ENCODE peak calls at places on chromosome X, in four cellular contexts. H, C, D and Y are unnamed samples. For H3K9me3, the result is how much of the 10 kb centered on the place peaks cover.

GRCh38 chrX:135000516-135000915 is 9.7 kb downstream of the SMIM10 start:
- DNase-seq in H (no peak), C (no peak), D (no peak), Y (no peak)

GRCh38 chrX:77668391-77669237 is 117.4 kb downstream of the ATRX start:
- DNase-seq in H (no peak), C (no peak), D (no peak), Y (no peak)

GRCh38 chrX:121146059-121146628 is 98.7 kb downstream of the GLUD2 start:
- DNase-seq in H (no peak), C (no peak), D (no peak), Y (no peak)

GRCh38 chrX:40887476-40887875 is 152.1 kb upstream of the MED14 start:
- DNase-seq in H (no peak), C (no peak), D (no peak), Y (no peak)

GRCh38 chrX:132004728-132005127 is 18.4 kb upstream of the STK26 start:
- DNase-seq in H (no peak), C (no peak), D (no peak), Y (no peak)

GRCh38 chrX:131734621-131735020 is 190.7 kb downstream of the OR13H1 start:
- DNase-seq in H (no peak), C (no peak), D (no peak), Y (no peak)

GRCh38 chrX:24347871-24348270 is 12.6 kb upstream of the SUPT20HL1 start:
- DNase-seq in H (no peak), C (no peak), D (no peak), Y (no peak)

GRCh38 chrX:7025471-7025870 is 122.0 kb upstream of the STS start:
- DNase-seq in H (no peak), C (no peak), D (no peak), Y (no peak)

GRCh38 chrX:154715825-154716224 is 35.1 kb downstream of the GAB3 start:
- DNase-seq in H (no peak), C (no peak), D (no peak), Y (no peak)

GRCh38 chrX:150357790-150358189 is 5.3 kb upstream of the MAMLD1 start:
- DNase-seq in H (no peak), C (no peak), D (no peak), Y (no peak)

GRCh38 chrX:155997436-155997835 is at the start of gene IL9R:
- DNase-seq in H (no peak), C (no peak), D (no peak), Y (no peak)

GRCh38 chrX:49058794-49059193 is at the start of gene CCDC120:
- DNase-seq in H (no peak), C (no peak), D (no peak), Y (no peak)

GRCh38 chrX:153644356-153645125 is 2.5 kb upstream of the DUSP9 start:
- DNase-seq in H (no peak), C (no peak), D (no peak), Y (peak)

GRCh38 chrX:10619311-10620015 is 922 bp downstream of the MID1 start:
- DNase-seq in H (no peak), C (peak), D (no peak), Y (no peak)

GRCh38 chrX:41589634-41590270 is 99.0 kb upstream of the GPR34 start:
- DNase-seq in H (no peak), C (no peak), D (no peak), Y (no peak)

GRCh38 chrX:153882086-153882498 is 3.9 kb downstream of the L1CAM start:
- DNase-seq in H (no peak), C (no peak), D (no peak), Y (no peak)

GRCh38 chrX:134604701-134605271 is 53.5 kb downstream of the PLAC1 start:
- DNase-seq in H (no peak), C (no peak), D (peak), Y (no peak)

GRCh38 chrX:134599173-134599914 is 58.9 kb downstream of the PLAC1 start:
- DNase-seq in H (no peak), C (peak), D (no peak), Y (no peak)

GRCh38 chrX:68832101-68832416 is 3.2 kb downstream of the EFNB1 start:
- DNase-seq in H (no peak), C (peak), D (peak), Y (peak)

GRCh38 chrX:68832516-68833447 is 4.0 kb downstream of the EFNB1 start:
- DNase-seq in H (no peak), C (no peak), D (no peak), Y (peak)

GRCh38 chrX:68829594-68830485 is 1.0 kb downstream of the EFNB1 start:
- DNase-seq in H (peak), C (no peak), D (peak), Y (peak)

GRCh38 chrX:68830486-68831404 is 1.9 kb downstream of the EFNB1 start:
- DNase-seq in H (no peak), C (no peak), D (no peak), Y (no peak)

GRCh38 chrX:68831405-68832100 is 2.7 kb downstream of the EFNB1 start:
- DNase-seq in H (no peak), C (no peak), D (no peak), Y (no peak)
- H3K27ac ChIP-seq in H (peak), C (no peak), D (peak), Y (no peak)

GRCh38 chrX:146424422-146424821 is 385.1 kb upstream of the CXorf51B start:
- DNase-seq in H (no peak), C (no peak), D (no peak), Y (no peak)
- H3K9me3 ChIP-seq in H (under half), C (under half), D (under half), Y (under half)

DNA sequence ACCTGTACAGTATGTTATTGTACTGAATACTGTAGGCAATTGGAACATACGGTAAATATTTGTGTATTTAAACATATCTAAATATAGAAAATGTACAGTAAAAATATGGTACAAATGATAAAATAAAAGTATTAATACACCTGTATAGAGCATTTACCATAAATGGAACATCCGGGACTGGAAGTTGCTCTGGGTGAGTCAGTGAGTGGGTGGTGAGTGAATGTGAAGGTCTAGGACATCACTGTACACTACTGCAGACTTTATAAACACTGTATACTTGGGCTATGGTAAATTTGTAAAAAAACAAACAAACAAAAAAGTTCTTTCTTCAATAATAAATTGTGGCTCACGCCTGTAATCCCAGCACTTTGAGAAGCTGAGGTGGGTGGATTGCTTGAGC is 52.4 kb upstream of the FHL1 start:
- DNase-seq in H (no peak), C (no peak), D (no peak), Y (no peak)
- H3K4me3 ChIP-seq in H (no peak), C (no peak), D (no peak), Y (no peak)

DNA sequence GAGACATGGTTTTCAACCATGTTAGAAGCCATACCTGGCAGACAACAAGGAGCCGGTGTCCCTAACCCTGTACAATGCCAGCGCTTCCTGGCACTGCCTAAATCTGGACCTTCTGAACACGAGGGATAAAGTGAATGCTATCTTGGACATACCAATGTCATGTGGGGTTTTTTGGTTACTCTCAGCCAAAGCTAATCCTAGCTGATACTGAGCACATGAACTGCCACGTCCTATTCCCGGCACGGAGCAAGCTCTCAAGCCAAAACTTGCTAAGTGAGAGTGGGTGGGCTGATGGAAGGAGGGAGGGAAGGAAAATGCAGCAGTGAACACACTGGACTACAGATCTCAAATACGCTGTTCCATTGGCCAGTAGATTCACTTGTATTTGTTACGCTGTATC is 226.1 kb downstream of the BCOR start:
- DNase-seq in H (no peak), C (no peak), D (no peak), Y (no peak)
- H3K27ac ChIP-seq in H (no peak), C (no peak), D (no peak), Y (no peak)

GRCh38 chrX:22541926-22542325 is 269.2 kb downstream of the CBLL2 start:
- DNase-seq in H (no peak), C (no peak), D (no peak), Y (no peak)
- H3K9me3 ChIP-seq in H (under half), C (under half), D (under half), Y (under half)

GRCh38 chrX:125395626-125396025 is 76.0 kb downstream of the TEX13C start:
- DNase-seq in H (no peak), C (no peak), D (no peak), Y (no peak)
- H3K4me3 ChIP-seq in H (no peak), C (no peak), D (no peak), Y (no peak)

GRCh38 chrX:103393487-103393886 is 17.1 kb downstream of the BEX3 start:
- DNase-seq in H (no peak), C (no peak), D (no peak), Y (no peak)
- H3K27ac ChIP-seq in H (no peak), C (no peak), D (no peak), Y (no peak)

DNA sequence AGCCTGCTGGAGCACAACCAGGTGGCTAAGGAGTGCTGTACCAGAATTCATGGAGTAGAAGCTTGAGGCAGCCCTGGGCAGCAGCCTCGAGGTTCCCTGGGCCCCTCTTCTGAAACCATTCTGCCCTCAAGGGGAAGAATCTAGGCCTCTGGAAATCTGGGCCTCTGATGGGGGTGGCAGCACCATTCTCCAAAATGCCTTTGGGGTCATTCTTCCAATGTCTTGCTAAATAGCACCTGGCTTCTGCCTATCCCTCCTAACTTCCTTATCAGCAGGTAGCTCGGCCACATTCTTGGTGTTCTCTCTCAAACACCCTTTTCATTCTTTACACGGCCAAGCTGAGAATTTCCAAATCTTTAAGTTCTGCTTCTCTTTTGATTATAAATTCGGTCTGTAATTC is 473.6 kb downstream of the BCOR start:
- DNase-seq in H (no peak), C (no peak), D (no peak), Y (no peak)
- H3K9me3 ChIP-seq in H (under half), C (under half), D (under half), Y (under half)

DNA sequence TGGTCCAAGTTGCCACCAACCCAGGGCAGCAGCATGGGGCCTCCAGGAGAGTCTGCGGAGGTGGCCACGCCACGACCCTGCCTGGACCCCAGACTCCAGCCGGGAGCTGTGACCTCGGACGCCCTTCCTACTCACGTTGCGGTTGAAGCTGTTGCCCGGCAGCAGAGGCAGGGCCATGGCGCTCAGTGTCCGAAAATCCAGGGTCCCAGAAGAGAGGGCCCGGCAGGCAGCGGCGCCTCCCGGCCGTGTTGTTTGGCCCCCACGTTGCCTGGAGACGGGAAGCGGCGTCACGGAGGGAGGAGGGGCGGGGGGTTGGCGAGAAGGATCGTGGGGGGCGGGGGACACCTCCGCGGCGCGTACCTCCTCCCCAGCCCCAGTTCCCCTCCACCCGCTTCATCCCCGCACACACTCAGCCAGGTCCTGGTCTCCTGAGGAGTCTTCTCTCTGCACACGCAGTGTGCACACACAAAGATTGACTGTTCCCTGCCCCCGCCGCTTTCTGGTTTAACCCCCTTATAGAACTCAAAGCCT is at the start of gene EFHC2:
- DNase-seq in H (no peak), C (peak), D (peak), Y (peak)
- H3K4me3 ChIP-seq in H (peak), C (peak), D (peak), Y (peak)

DNA sequence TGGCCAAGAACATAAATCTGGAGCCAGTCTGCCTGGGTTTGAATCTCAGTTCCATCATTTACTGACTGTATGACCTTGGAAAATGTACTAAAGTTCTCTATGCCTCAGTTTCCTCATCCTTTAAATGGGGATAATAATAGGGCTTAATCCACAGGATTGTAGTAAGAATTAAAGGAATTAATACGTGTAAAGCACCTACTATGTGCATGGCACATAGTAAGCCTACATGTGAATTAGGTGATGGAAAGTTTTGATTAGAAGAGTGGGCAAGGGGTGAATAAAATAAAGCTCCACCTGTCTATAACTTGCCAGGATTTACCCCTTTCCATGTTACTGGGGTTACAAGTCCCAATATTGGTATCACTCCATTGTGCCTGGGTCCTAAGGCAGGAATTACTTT is 35.8 kb upstream of the IL13RA2 start:
- DNase-seq in H (no peak), C (no peak), D (no peak), Y (no peak)
- H3K27ac ChIP-seq in H (no peak), C (no peak), D (no peak), Y (no peak)